ENCODE peak calls at places on chromosomes 7 and 10, in six cellular contexts. G, B, L, N, R and I are unnamed samples.

GRCh38 chr7:98250789-98251188 is 1.2 kb downstream of the TECPR1 start:
- DNase-seq in R (no peak), G (no peak), N (no peak), L (no peak), B (no peak), I (no peak)

GRCh38 chr7:103380395-103381191 is 33.1 kb downstream of the PSMC2 start:
- DNase-seq in B (no peak), G (no peak), L (no peak), R (peak; percentile 11), N (peak; percentile 18), I (no peak)

GRCh38 chr10:102757323-102757722 is 13.6 kb downstream of the WBP1L start:
- DNase-seq in G (no peak), L (no peak), B (peak; percentile 11), N (no peak), R (no peak), I (no peak)

GRCh38 chr10:118950190-118950658 is 79.3 kb upstream of the NANOS1 start:
- DNase-seq in L (no peak), R (no peak), B (no peak), N (peak; percentile 53), G (no peak), I (no peak)

GRCh38 chr7:21169667-21170605 is 257.9 kb upstream of the SP4 start:
- DNase-seq in G (no peak), R (no peak), N (no peak), B (no peak), L (no peak), I (no peak)

GRCh38 chr7:157750291-157750690 is 413.5 kb downstream of the DNAJB6 start:
- DNase-seq in R (no peak), G (no peak), N (no peak), B (no peak), L (no peak), I (no peak)

GRCh38 chr10:120131183-120131582 is 238.7 kb downstream of the SEC23IP start:
- DNase-seq in N (peak; percentile 1), G (no peak), R (no peak), L (peak; percentile 12), B (no peak), I (no peak)

GRCh38 chr7:14507617-14508016 is 394.9 kb downstream of the DGKB start:
- DNase-seq in L (peak; percentile 5), R (no peak), B (no peak), G (peak; percentile 31), N (peak; percentile 41), I (no peak)

GRCh38 chr7:18939771-18940576 is 177.5 kb downstream of the TWIST1 start:
- DNase-seq in G (no peak), R (no peak), B (no peak), N (no peak), L (no peak), I (no peak)

GRCh38 chr7:2109936-2110585 is 122.7 kb downstream of the MAD1L1 start:
- DNase-seq in N (peak; percentile 76), R (peak; percentile 61), B (no peak), G (peak; percentile 42), L (peak; percentile 94), I (no peak)

GRCh38 chr7:55527314-55527713 is 45.0 kb downstream of the VOPP1 start:
- DNase-seq in L (no peak), G (no peak), N (no peak), R (no peak), B (no peak), I (no peak)

GRCh38 chr7:2631924-2632716 is at the start of gene TTYH3:
- DNase-seq in B (peak; percentile 79), N (no peak), R (no peak), L (no peak), G (peak; percentile 65), I (no peak)

GRCh38 chr10:78805176-78805575 is 263.6 kb upstream of the ZMIZ1 start:
- DNase-seq in L (peak; percentile 95), B (peak; percentile 46), N (peak; percentile 98), R (peak; percentile 97), G (peak; percentile 23), I (peak; percentile 84)

GRCh38 chr10:95835149-95835860 is 72.5 kb upstream of the CC2D2B start:
- DNase-seq in R (no peak), N (no peak), L (no peak), B (no peak), G (no peak), I (no peak)
- H3K27ac ChIP-seq in R (no peak overlapping the region), N (no peak overlapping the region), L (no peak overlapping the region), B (no peak overlapping the region), G (no peak overlapping the region), I (no peak overlapping the region)

DNA sequence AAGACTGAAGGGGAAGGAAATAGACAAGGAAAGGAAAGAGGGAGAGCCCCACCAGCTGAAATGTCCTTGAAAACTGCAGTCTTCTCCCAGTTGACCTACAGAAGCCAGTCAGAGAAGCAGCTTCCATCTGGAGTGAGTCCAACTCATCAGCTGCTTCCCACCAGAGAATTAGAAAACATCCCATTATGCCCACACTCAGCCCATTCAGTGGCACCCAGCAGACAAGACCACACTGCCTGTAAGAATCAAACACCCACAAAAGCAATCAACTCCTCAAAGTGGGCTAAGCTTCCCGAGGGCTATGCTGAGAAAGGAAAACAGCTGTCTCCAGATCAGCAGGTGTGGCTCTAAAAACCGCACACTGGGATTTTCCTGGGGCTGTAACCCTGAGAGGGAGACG is 29.5 kb upstream of the TMEM213 start:
- DNase-seq in N (no peak), L (no peak), B (no peak), R (no peak), G (no peak), I (no peak)
- H3K27ac ChIP-seq in N (no peak overlapping the region), L (no peak overlapping the region), B (no peak overlapping the region), R (no peak overlapping the region), G (no peak overlapping the region), I (no peak overlapping the region)

DNA sequence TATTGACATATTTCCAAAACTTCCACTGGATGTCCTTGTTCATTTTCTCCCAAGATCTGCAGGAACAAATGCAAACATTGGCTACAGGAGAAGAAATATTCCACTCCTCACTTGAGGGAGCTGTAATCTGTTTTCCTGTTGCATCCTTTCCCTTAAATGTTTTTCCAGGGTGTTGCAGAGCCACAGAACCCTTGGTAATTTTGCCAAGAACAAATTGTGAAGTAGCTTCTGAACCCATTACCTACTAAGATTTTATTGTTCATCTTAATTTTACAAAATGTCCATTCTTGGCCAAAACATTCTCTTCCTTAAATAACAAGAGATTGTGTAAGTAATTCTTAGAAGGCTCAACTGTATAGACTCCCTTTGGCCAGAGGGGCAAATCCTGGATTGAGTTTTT is 177.0 kb downstream of the GNAT3 start:
- DNase-seq in G (no peak), R (no peak), N (peak; percentile 71), B (no peak), L (no peak), I (no peak)
- H3K27ac ChIP-seq in G (no peak overlapping the region), R (no peak overlapping the region), N (no peak overlapping the region), B (no peak overlapping the region), L (no peak overlapping the region), I (no peak overlapping the region)

GRCh38 chr10:112340601-112341000 is 33.3 kb upstream of the ACSL5 start:
- DNase-seq in G (no peak), L (no peak), R (no peak), B (no peak), N (no peak), I (no peak)

GRCh38 chr10:112336556-112337201 is 37.2 kb upstream of the ACSL5 start:
- DNase-seq in L (no peak), N (no peak), G (no peak), R (no peak), B (no peak), I (no peak)

GRCh38 chr10:112335104-112335840 is 38.6 kb upstream of the ACSL5 start:
- DNase-seq in B (no peak), G (no peak), L (no peak), R (no peak), N (peak; percentile 47), I (no peak)

GRCh38 chr10:112335866-112336265 is 38.0 kb upstream of the ACSL5 start:
- DNase-seq in L (no peak), R (no peak), N (no peak), G (no peak), B (no peak), I (no peak)

GRCh38 chr10:112338957-112339356 is 35.0 kb upstream of the ACSL5 start:
- DNase-seq in R (no peak), B (no peak), L (no peak), G (no peak), N (no peak), I (no peak)
- H3K27ac ChIP-seq in R (no peak overlapping the region), B (no peak overlapping the region), L (no peak overlapping the region), G (no peak overlapping the region), N (no peak overlapping the region), I (no peak overlapping the region)

GRCh38 chr7:41117431-41117830 is 585.5 kb downstream of the INHBA start:
- DNase-seq in G (no peak), N (no peak), R (no peak), L (no peak), B (no peak), I (no peak)

GRCh38 chr7:41121228-41121627 is 581.7 kb downstream of the INHBA start:
- DNase-seq in G (no peak), N (no peak), R (no peak), L (no peak), B (no peak), I (no peak)

GRCh38 chr7:41116817-41117216 is 586.1 kb downstream of the INHBA start:
- DNase-seq in R (no peak), N (no peak), G (no peak), B (no peak), L (no peak), I (no peak)

GRCh38 chr7:41116337-41116736 is 586.6 kb downstream of the INHBA start:
- DNase-seq in B (no peak), N (no peak), L (no peak), G (no peak), R (no peak), I (no peak)

DNA sequence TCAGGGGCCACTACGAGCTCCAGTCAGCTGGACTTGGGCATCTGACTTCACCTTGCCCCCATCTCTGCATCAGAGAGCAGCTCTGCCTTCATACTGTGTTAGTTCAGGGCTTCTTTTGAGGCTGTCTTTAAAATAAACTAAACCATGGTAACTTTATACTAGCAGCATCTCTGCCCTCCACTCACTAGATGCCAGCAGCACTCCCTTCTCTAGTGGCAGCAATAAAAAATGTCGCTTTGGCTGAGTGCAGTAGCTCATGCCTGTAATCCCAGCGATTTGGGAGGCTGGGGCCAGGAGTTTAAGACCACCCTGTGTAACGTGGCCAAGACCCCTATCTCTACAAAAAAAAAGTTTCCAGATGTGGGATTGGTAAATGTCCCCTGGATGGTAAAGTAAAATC is 584.4 kb downstream of the INHBA start:
- DNase-seq in L (no peak), N (no peak), R (no peak), G (no peak), B (no peak), I (no peak)
- H3K27ac ChIP-seq in L (no peak overlapping the region), N (no peak overlapping the region), R (no peak overlapping the region), G (no peak overlapping the region), B (no peak overlapping the region), I (no peak overlapping the region)

GRCh38 chr10:3806603-3807002 is 21.6 kb upstream of the KLF6 start:
- DNase-seq in B (no peak), G (no peak), N (peak; percentile 67), L (peak; percentile 92), R (no peak), I (no peak)

GRCh38 chr10:3808689-3809199 is 23.7 kb upstream of the KLF6 start:
- DNase-seq in N (no peak), B (no peak), G (no peak), R (no peak), L (no peak), I (no peak)

GRCh38 chr10:3807221-3807927 is 22.4 kb upstream of the KLF6 start:
- DNase-seq in L (no peak), N (no peak), B (no peak), R (no peak), G (no peak), I (no peak)

GRCh38 chr10:3805791-3806381 is 20.9 kb upstream of the KLF6 start:
- DNase-seq in N (peak; percentile 86), L (peak; percentile 89), B (no peak), R (no peak), G (no peak), I (peak; percentile 80)

GRCh38 chr10:3807928-3808496 is 23.0 kb upstream of the KLF6 start:
- DNase-seq in R (no peak), N (no peak), L (no peak), G (no peak), B (no peak), I (no peak)
- H3K27ac ChIP-seq in R (no peak overlapping the region), N (no peak overlapping the region), L (peak overlapping the region; percentile 99), G (no peak overlapping the region), B (no peak overlapping the region), I (peak overlapping the region; percentile 19)